ENCODE peak calls at places on chromosomes 13 and 19, in ten cellular contexts. H is Peyer's patch; M is stomach; F is left ventricle myocardium inferior; A is tibial artery; L is hepatocyte; K is spleen; P is naive thymus-derived CD4-positive, alpha-beta T cell; G is CD4-positive, alpha-beta memory T cell; D is heart left ventricle. U is an unnamed sample. For H3K9me3, the result is how much of the 10 kb centered on the place peaks cover.

GRCh38 chr13:46211116-46211515 is 612 bp upstream of the LRRC63 start:
- DNase-seq in H (no peak), M (no peak), F (no peak), A (no peak), L (peak), K (no peak), P (peak), G (peak), D (no peak), U (peak)

GRCh38 chr13:84649853-84650252 is 767.6 kb upstream of the SLITRK1 start:
- DNase-seq in H (no peak), M (no peak), F (no peak), A (no peak), L (no peak), K (no peak), P (no peak), G (no peak), D (peak), U (no peak)

GRCh38 chr19:5987077-5987818 is 9.3 kb upstream of the RANBP3 start:
- DNase-seq in H (peak), M (peak), F (peak), A (peak), L (peak), K (peak), P (peak), G (peak), D (peak), U (peak)

GRCh38 chr19:46601318-46602224 is at the start of gene CALM3:
- DNase-seq in H (peak), M (no peak), F (no peak), A (no peak), L (peak), K (no peak), P (no peak), G (no peak), D (peak), U (peak)

GRCh38 chr13:113207890-113208423 is 512 bp downstream of the PCID2 start:
- DNase-seq in H (no peak), M (no peak), F (peak), A (no peak), L (peak), K (no peak), P (no peak), G (no peak), D (peak), U (peak)

GRCh38 chr13:79810671-79811070 is 329.7 kb downstream of the NDFIP2 start:
- DNase-seq in H (no peak), M (no peak), F (no peak), A (no peak), L (no peak), K (no peak), P (no peak), G (no peak), D (no peak), U (no peak)

GRCh38 chr19:46697142-46697960 is 19.6 kb downstream of the PRKD2 start:
- DNase-seq in H (peak), M (peak), F (peak), A (peak), L (peak), K (peak), P (no peak), G (no peak), D (peak), U (peak)

GRCh38 chr13:75365724-75366173 is 116.2 kb downstream of the TBC1D4 start:
- DNase-seq in H (no peak), M (no peak), F (no peak), A (no peak), L (no peak), K (no peak), P (no peak), G (no peak), D (no peak), U (no peak)

GRCh38 chr19:4144666-4145261 is 8.7 kb upstream of the CREB3L3 start:
- DNase-seq in H (no peak), M (peak), F (no peak), A (no peak), L (peak), K (no peak), P (no peak), G (no peak), D (no peak), U (peak)

GRCh38 chr13:113209880-113210421 is 538 bp downstream of the CUL4A start:
- DNase-seq in H (peak), M (peak), F (peak), A (peak), L (peak), K (peak), P (peak), G (peak), D (peak), U (peak)

GRCh38 chr19:947707-948533 is 22.1 kb downstream of the ARID3A start:
- DNase-seq in H (peak), M (peak), F (peak), A (peak), L (peak), K (peak), P (no peak), G (no peak), D (peak), U (no peak)

GRCh38 chr13:52713894-52714293 is 25.7 kb downstream of the CNMD start:
- DNase-seq in H (no peak), M (no peak), F (peak), A (peak), L (no peak), K (no peak), P (no peak), G (no peak), D (peak), U (no peak)

GRCh38 chr13:31824705-31825512 is 85.6 kb downstream of the RXFP2 start:
- DNase-seq in H (no peak), M (no peak), F (no peak), A (no peak), L (no peak), K (no peak), P (no peak), G (peak), D (no peak), U (no peak)

GRCh38 chr19:9934132-9934950 is 2.0 kb downstream of the OLFM2 start:
- DNase-seq in H (peak), M (peak), F (peak), A (peak), L (peak), K (peak), P (peak), G (peak), D (peak), U (peak)

GRCh38 chr19:11446652-11447301 is 11.3 kb downstream of the PRKCSH start:
- DNase-seq in H (peak), M (peak), F (peak), A (peak), L (peak), K (peak), P (peak), G (peak), D (peak), U (peak)

GRCh38 chr19:4352701-4353121 is 9.3 kb downstream of the MPND start:
- DNase-seq in H (no peak), M (no peak), F (no peak), A (no peak), L (peak), K (peak), P (peak), G (peak), D (no peak), U (peak)

GRCh38 chr19:45591004-45591637 is 6.5 kb upstream of the OPA3 start:
- DNase-seq in H (no peak), M (peak), F (no peak), A (no peak), L (peak), K (peak), P (no peak), G (no peak), D (no peak), U (peak)

GRCh38 chr13:112820318-112820717 is 130.5 kb downstream of the ATP11A start:
- DNase-seq in H (peak), M (peak), F (no peak), A (no peak), L (no peak), K (no peak), P (no peak), G (no peak), D (peak), U (no peak)

GRCh38 chr13:41722684-41723083 is 238.2 kb downstream of the VWA8 start:
- DNase-seq in H (no peak), M (no peak), F (no peak), A (no peak), L (no peak), K (no peak), P (no peak), G (no peak), D (no peak), U (no peak)

GRCh38 chr19:45179063-45179847 is 671 bp downstream of the BLOC1S3 start:
- DNase-seq in H (no peak), M (peak), F (no peak), A (no peak), L (peak), K (peak), P (peak), G (peak), D (peak), U (no peak)

GRCh38 chr13:34731486-34731885 is 210.6 kb upstream of the NBEA start:
- DNase-seq in H (no peak), M (no peak), F (no peak), A (no peak), L (no peak), K (no peak), P (no peak), G (no peak), D (no peak), U (no peak)

GRCh38 chr13:30256713-30257432 is 50.5 kb downstream of the KATNAL1 start:
- DNase-seq in H (no peak), M (no peak), F (no peak), A (no peak), L (peak), K (no peak), P (no peak), G (no peak), D (no peak), U (no peak)

GRCh38 chr19:44588753-44589112 is 24.6 kb upstream of the IGSF23 start:
- DNase-seq in H (no peak), M (no peak), F (no peak), A (no peak), L (peak), K (no peak), P (no peak), G (no peak), D (no peak), U (peak)

GRCh38 chr19:33811246-33811645 is 14.6 kb downstream of the KCTD15 start:
- DNase-seq in H (no peak), M (no peak), F (no peak), A (no peak), L (no peak), K (peak), P (no peak), G (no peak), D (no peak), U (no peak)

GRCh38 chr19:48368942-48369341 is 4.8 kb downstream of the SYNGR4 start:
- DNase-seq in H (no peak), M (no peak), F (no peak), A (no peak), L (no peak), K (no peak), P (no peak), G (no peak), D (no peak), U (peak)

GRCh38 chr19:6318772-6319171 is 14.6 kb downstream of the ACER1 start:
- DNase-seq in H (no peak), M (no peak), F (no peak), A (no peak), L (no peak), K (no peak), P (no peak), G (no peak), D (no peak), U (no peak)

GRCh38 chr19:11887247-11887617 is 350 bp upstream of the ZNF69 start:
- DNase-seq in H (no peak), M (no peak), F (no peak), A (no peak), L (no peak), K (no peak), P (no peak), G (no peak), D (no peak), U (no peak)

GRCh38 chr13:23632741-23633140 is 62.5 kb downstream of the TNFRSF19 start:
- DNase-seq in H (no peak), M (no peak), F (no peak), A (no peak), L (no peak), K (no peak), P (no peak), G (no peak), D (no peak), U (no peak)

GRCh38 chr19:37077615-37077928 is 661 bp upstream of the ZNF420 start:
- DNase-seq in H (no peak), M (no peak), F (no peak), A (no peak), L (no peak), K (no peak), P (no peak), G (no peak), D (no peak), U (no peak)

GRCh38 chr13:50384724-50385123 is 369.5 kb downstream of the KCNRG start:
- DNase-seq in H (no peak), M (no peak), F (no peak), A (no peak), L (no peak), K (no peak), P (no peak), G (no peak), D (no peak), U (peak)

GRCh38 chr13:38180670-38181069 is 169.0 kb upstream of the UFM1 start:
- DNase-seq in H (no peak), M (no peak), F (no peak), A (no peak), L (no peak), K (no peak), P (no peak), G (peak), D (no peak), U (no peak)

GRCh38 chr19:6103217-6103644 is 7.1 kb downstream of the RFX2 start:
- DNase-seq in H (no peak), M (peak), F (peak), A (peak), L (no peak), K (no peak), P (no peak), G (no peak), D (peak), U (no peak)

GRCh38 chr19:38375748-38376147 is 1.4 kb downstream of the PSMD8 start:
- DNase-seq in H (no peak), M (no peak), F (peak), A (no peak), L (no peak), K (no peak), P (no peak), G (no peak), D (no peak), U (no peak)

GRCh38 chr13:21123956-21124355 is 52.4 kb downstream of the SKA3 start:
- DNase-seq in H (no peak), M (no peak), F (no peak), A (no peak), L (no peak), K (no peak), P (no peak), G (no peak), D (no peak), U (no peak)

GRCh38 chr19:47068876-47069406 is 20.5 kb upstream of the TMEM160 start:
- DNase-seq in H (no peak), M (no peak), F (no peak), A (no peak), L (no peak), K (no peak), P (no peak), G (no peak), D (no peak), U (no peak)

GRCh38 chr13:47890146-47890814 is 110.8 kb downstream of the SUCLA2 start:
- DNase-seq in H (no peak), M (no peak), F (no peak), A (no peak), L (no peak), K (no peak), P (peak), G (no peak), D (no peak), U (no peak)

GRCh38 chr19:46299004-46299509 is 2.2 kb downstream of the HIF3A start:
- DNase-seq in H (peak), M (peak), F (peak), A (peak), L (peak), K (peak), P (no peak), G (no peak), D (peak), U (peak)

GRCh38 chr13:49499889-49500660 is 4.3 kb downstream of the PHF11 start:
- DNase-seq in H (no peak), M (no peak), F (no peak), A (no peak), L (no peak), K (no peak), P (no peak), G (no peak), D (no peak), U (no peak)

GRCh38 chr19:53431399-53432087 is at the start of gene ZNF761:
- DNase-seq in H (peak), M (peak), F (peak), A (peak), L (peak), K (peak), P (peak), G (peak), D (peak), U (peak)
- H3K9me3 ChIP-seq in H (under half), M (under half), F (under half), A (under half), L (under half), K (under half), P (under half), G (under half), D (under half), U (under half)

DNA sequence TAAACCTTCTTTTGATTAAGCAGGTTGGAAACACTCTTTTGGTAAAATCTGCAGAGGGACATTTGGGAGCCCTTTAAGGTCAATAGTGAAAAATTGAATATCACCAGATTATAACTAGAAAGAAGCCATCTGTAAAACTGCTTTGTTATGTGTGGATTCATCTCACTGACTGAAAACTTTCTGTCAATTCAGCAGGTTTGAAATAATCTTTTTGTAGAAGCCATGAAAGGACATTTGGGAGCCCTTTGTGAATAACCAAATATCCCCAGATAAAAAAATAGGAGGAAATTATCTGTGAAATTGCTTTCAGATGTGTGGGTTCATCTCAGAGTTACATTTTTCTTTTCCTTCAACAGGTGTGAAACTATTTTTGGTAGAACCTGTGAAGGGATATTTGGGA is 1690.7 kb downstream of the UQCRFS1 start:
- DNase-seq in H (no peak), M (no peak), F (no peak), A (no peak), L (no peak), K (no peak), P (no peak), G (no peak), D (no peak), U (no peak)
- H3K9me3 ChIP-seq in H (under half), M (half or more), F (half or more), A (under half), L (under half), K (half or more), P (under half), G (under half), D (half or more), U (under half)

GRCh38 chr13:44735806-44736205 is 159.7 kb upstream of the TSC22D1 start:
- DNase-seq in H (no peak), M (peak), F (no peak), A (no peak), L (no peak), K (no peak), P (no peak), G (no peak), D (no peak), U (no peak)

GRCh38 chr13:44738463-44738862 is 162.3 kb upstream of the TSC22D1 start:
- DNase-seq in H (no peak), M (no peak), F (no peak), A (no peak), L (no peak), K (no peak), P (no peak), G (no peak), D (no peak), U (no peak)

GRCh38 chr13:44739539-44739938 is 163.4 kb upstream of the TSC22D1 start:
- DNase-seq in H (no peak), M (no peak), F (no peak), A (no peak), L (no peak), K (no peak), P (no peak), G (no peak), D (no peak), U (no peak)

GRCh38 chr13:44734204-44734707 is 158.1 kb upstream of the TSC22D1 start:
- DNase-seq in H (no peak), M (peak), F (peak), A (no peak), L (peak), K (no peak), P (no peak), G (no peak), D (peak), U (no peak)

GRCh38 chr13:44739120-44739519 is 163.0 kb upstream of the TSC22D1 start:
- DNase-seq in H (no peak), M (no peak), F (no peak), A (no peak), L (no peak), K (no peak), P (no peak), G (no peak), D (no peak), U (no peak)
- H3K9me3 ChIP-seq in H (under half), M (under half), F (under half), A (under half), L (under half), K (under half), P (under half), G (under half), D (under half), U (under half)

DNA sequence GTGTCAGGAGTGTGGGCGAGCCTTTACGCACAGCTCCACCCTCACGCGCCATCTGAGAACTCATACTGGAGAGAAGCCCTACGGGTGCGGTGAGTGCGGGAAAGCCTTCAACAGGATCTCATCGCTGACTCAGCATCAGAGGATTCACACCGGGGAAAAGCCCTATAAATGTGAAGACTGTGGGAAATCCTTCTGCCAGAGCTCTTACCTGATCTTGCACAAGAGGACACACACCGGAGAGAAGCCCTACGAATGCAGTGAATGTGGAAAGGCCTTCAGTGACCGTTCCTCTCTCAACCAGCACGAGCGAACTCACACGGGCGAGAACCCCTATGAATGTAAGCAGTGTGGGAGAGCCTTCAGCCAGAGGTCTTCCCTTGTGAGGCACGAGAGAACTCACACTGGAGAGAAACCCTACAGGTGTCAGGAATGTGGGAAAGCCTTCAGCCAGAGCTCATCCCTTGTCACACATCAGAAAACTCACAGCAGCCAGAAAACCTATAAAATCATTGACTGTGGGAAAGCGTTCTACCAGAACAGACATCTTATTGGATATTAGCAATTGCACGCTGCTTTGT is 6.9 kb upstream of the ZNF555 start:
- DNase-seq in H (no peak), M (no peak), F (no peak), A (no peak), L (no peak), K (no peak), P (no peak), G (no peak), D (no peak), U (no peak)
- H3K9me3 ChIP-seq in H (under half), M (half or more), F (half or more), A (under half), L (under half), K (half or more), P (under half), G (under half), D (half or more), U (under half)

DNA sequence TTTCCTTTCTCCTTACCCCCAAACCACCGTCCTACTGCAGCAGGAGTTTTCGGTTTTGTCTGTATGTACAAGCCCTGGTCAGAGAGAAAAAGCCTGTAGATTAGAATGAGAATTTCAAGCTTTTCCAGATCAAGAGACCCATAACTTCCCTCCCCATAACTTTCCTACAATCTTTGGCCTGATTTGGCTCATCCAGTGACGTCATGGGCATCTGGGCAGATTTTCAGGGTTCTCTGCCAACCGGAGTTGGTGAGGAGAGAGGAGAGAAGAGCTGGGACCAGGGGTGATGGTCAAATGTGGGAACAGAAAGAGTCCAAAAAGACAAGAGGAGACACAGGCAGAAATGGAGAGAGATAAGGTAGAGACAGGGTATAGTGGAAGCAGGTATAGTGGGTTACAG is 10.5 kb downstream of the IZUMO2 start:
- DNase-seq in H (no peak), M (no peak), F (no peak), A (no peak), L (no peak), K (no peak), P (no peak), G (no peak), D (no peak), U (no peak)
- H3K9me3 ChIP-seq in H (under half), M (under half), F (under half), A (under half), L (under half), K (under half), P (under half), G (under half), D (under half), U (under half)

U was measured in small intestine.